ENCODE peak calls at places on chromosomes 7 and 10, in four cellular contexts. D is mesothelial cell of epicardium, O is dorsolateral prefrontal cortex, Y is tibial nerve. P is an unnamed sample.
A peak's percentile ranks its signal among the peaks of the same experiment; 100 is the strongest.

GRCh38 chr10:49608925-49609282 is 1.2 kb upstream of the SLC18A3 start:
- DNase-seq in D (no peak), O (no peak), Y (no peak), P (no peak)

GRCh38 chr10:31707578-31708411 is 220.8 kb downstream of the ARHGAP12 start:
- DNase-seq in D (no peak), O (no peak), Y (peak; percentile 46), P (peak; percentile 66)

GRCh38 chr7:15143121-15143520 is 240.6 kb upstream of the DGKB start:
- DNase-seq in D (no peak), O (no peak), Y (no peak), P (no peak)

GRCh38 chr7:98661607-98662006 is 44.5 kb downstream of the NPTX2 start:
- DNase-seq in D (no peak), O (no peak), Y (no peak), P (no peak)

GRCh38 chr10:34341473-34341872 is 473.6 kb downstream of the PARD3 start:
- DNase-seq in D (no peak), O (no peak), Y (no peak), P (peak; percentile 36)

GRCh38 chr7:50739744-50740455 is 42.8 kb downstream of the GRB10 start:
- DNase-seq in D (no peak), O (no peak), Y (no peak), P (no peak)

GRCh38 chr7:41977165-41977651 is 259.8 kb downstream of the GLI3 start:
- DNase-seq in D (no peak), O (no peak), Y (peak; percentile 36), P (no peak)

GRCh38 chr7:149799397-149800168 is 26.2 kb upstream of the ZNF467 start:
- DNase-seq in D (peak; percentile 51), O (no peak), Y (peak; percentile 12), P (no peak)

GRCh38 chr7:32583791-32584190 is 88.5 kb downstream of the AVL9 start:
- DNase-seq in D (no peak), O (no peak), Y (no peak), P (no peak)

GRCh38 chr7:131692131-131692960 is 135.9 kb upstream of the PODXL start:
- DNase-seq in D (peak; percentile 87), O (peak; percentile 47), Y (peak; percentile 42), P (no peak)

GRCh38 chr10:114714281-114714741 is 56.2 kb upstream of the ABLIM1 start:
- DNase-seq in D (peak; percentile 43), O (peak; percentile 45), Y (no peak), P (no peak)

GRCh38 chr10:78802866-78803265 is 265.9 kb upstream of the ZMIZ1 start:
- DNase-seq in D (no peak), O (no peak), Y (peak; percentile 57), P (peak; percentile 78)

GRCh38 chr7:22433710-22434460 is 66.1 kb downstream of the STEAP1B start:
- DNase-seq in D (no peak), O (no peak), Y (no peak), P (peak; percentile 19)

GRCh38 chr7:66114743-66115727 is at the start of gene CRCP:
- DNase-seq in D (peak; percentile 81), O (peak; percentile 85), Y (peak; percentile 65), P (peak; percentile 82)
- TF ChIP-seq CTCF in D (no peak), O (no peak), Y (no peak), P (peak; percentile 16)

GRCh38 chr7:95865716-95866371 is 93.5 kb downstream of the DYNC1I1 start:
- DNase-seq in D (no peak), O (no peak), Y (no peak), P (no peak)
- TF ChIP-seq CTCF in D (no peak), O (no peak), Y (no peak), P (no peak)

GRCh38 chr10:46541017-46541661 is 15.3 kb downstream of the GPRIN2 start:
- DNase-seq in D (peak; percentile 84), O (no peak), Y (no peak), P (peak; percentile 17)
- TF ChIP-seq CTCF in D (peak; percentile 75), O (no peak), Y (no peak), P (no peak)

GRCh38 chr7:101870361-101871062 is 53.1 kb downstream of the CUX1 start:
- DNase-seq in D (no peak), O (no peak), Y (no peak), P (no peak)
- TF ChIP-seq CTCF in D (no peak), O (no peak), Y (no peak), P (no peak)

GRCh38 chr7:82020076-82020475 is 250.2 kb upstream of the HGF start:
- DNase-seq in D (no peak), O (no peak), Y (no peak), P (no peak)

GRCh38 chr7:82015751-82016150 is 245.9 kb upstream of the HGF start:
- DNase-seq in D (no peak), O (no peak), Y (no peak), P (no peak)

GRCh38 chr7:82018226-82018625 is 248.4 kb upstream of the HGF start:
- DNase-seq in D (no peak), O (no peak), Y (no peak), P (no peak)

GRCh38 chr7:82019538-82019937 is 249.7 kb upstream of the HGF start:
- DNase-seq in D (no peak), O (no peak), Y (no peak), P (no peak)

DNA sequence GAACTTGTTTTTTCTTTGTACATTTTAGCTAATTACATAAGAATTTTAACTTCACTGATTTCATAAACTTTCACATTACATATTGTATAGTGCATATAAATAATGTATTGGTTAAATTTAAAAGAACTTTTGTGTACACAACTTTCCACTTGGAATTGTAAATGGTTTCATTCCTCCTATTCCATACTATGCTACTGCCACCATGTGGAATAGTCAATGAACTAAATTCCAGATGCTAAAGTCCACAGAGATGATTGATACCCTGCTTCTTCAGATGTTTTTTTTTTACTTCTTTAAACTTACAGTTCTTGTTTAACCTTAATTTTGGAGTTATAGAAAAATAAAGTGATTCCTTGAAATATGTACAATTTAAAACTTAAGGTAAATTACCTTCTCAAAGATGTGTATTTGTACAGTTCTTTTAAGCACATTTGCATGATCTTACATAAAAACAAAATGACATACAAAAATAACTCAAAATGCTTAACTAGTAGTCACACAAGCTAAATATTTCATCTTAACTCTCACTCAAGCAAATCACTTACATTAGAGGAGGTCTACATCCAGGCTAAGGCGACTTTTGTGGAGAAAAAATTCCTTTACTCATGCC is 247.6 kb upstream of the HGF start:
- DNase-seq in D (no peak), O (no peak), Y (no peak), P (no peak)
- TF ChIP-seq CTCF in D (peak; percentile 48), O (peak; percentile 69), Y (peak; percentile 45), P (peak; percentile 21)

GRCh38 chr7:36092221-36092771 is 60.8 kb upstream of the EEPD1 start:
- DNase-seq in D (no peak), O (no peak), Y (no peak), P (no peak)

GRCh38 chr7:36100293-36100692 is 52.8 kb upstream of the EEPD1 start:
- DNase-seq in D (no peak), O (no peak), Y (no peak), P (no peak)

GRCh38 chr7:36090976-36091375 is 62.1 kb upstream of the EEPD1 start:
- DNase-seq in D (no peak), O (no peak), Y (no peak), P (no peak)

GRCh38 chr7:36091571-36092176 is 61.4 kb upstream of the EEPD1 start:
- DNase-seq in D (no peak), O (no peak), Y (no peak), P (no peak)

GRCh38 chr7:36096460-36097095 is 56.5 kb upstream of the EEPD1 start:
- DNase-seq in D (no peak), O (no peak), Y (no peak), P (no peak)
- TF ChIP-seq CTCF in D (no peak), O (no peak), Y (no peak), P (no peak)

GRCh38 chr10:9762966-9763656 is 1254.6 kb upstream of the CELF2 start:
- DNase-seq in D (no peak), O (no peak), Y (no peak), P (no peak)

GRCh38 chr10:9766762-9767161 is 1250.9 kb upstream of the CELF2 start:
- DNase-seq in D (no peak), O (no peak), Y (no peak), P (no peak)
- TF ChIP-seq CTCF in D (no peak), O (no peak), Y (no peak), P (no peak)